ENCODE peak calls at places on chromosome 1, in eight cellular contexts. One of them, this sample, is unnamed.

GRCh38 chr1:215056584-215056983 is 26.0 kb upstream of the KCNK2 start:
- DNase-seq in T-helper 1 cell: no peak
- DNase-seq in stimulated activated CD8-positive, alpha-beta memory T cell treated with anti-CD3 and anti-CD28 coated beads, Interleukin-2, amount 100 ng/mL, for 48 hours: no peak
- DNase-seq in NCI-H774: no peak
- DNase-seq in SJSA1: no peak
- DNase-seq in HTR-8/SVneo: no peak
- DNase-seq in PC-3: peak
- DNase-seq in HS-27A: no peak
- DNase-seq in this sample: no peak

GRCh38 chr1:210681158-210681557 is 352.5 kb downstream of the HHAT start:
- DNase-seq in T-helper 1 cell: no peak
- DNase-seq in stimulated activated CD8-positive, alpha-beta memory T cell treated with anti-CD3 and anti-CD28 coated beads, Interleukin-2, amount 100 ng/mL, for 48 hours: no peak
- DNase-seq in NCI-H774: no peak
- DNase-seq in SJSA1: no peak
- DNase-seq in HTR-8/SVneo: no peak
- DNase-seq in PC-3: no peak
- DNase-seq in HS-27A: no peak
- DNase-seq in this sample: no peak

GRCh38 chr1:109104364-109105151 is 9.4 kb upstream of the ELAPOR1 start:
- DNase-seq in T-helper 1 cell: no peak
- DNase-seq in stimulated activated CD8-positive, alpha-beta memory T cell treated with anti-CD3 and anti-CD28 coated beads, Interleukin-2, amount 100 ng/mL, for 48 hours: no peak
- DNase-seq in NCI-H774: no peak
- DNase-seq in SJSA1: no peak
- DNase-seq in HTR-8/SVneo: no peak
- DNase-seq in PC-3: no peak
- DNase-seq in HS-27A: no peak
- DNase-seq in this sample: no peak

GRCh38 chr1:7539772-7540175 is 231.3 kb upstream of the VAMP3 start:
- DNase-seq in T-helper 1 cell: no peak
- DNase-seq in stimulated activated CD8-positive, alpha-beta memory T cell treated with anti-CD3 and anti-CD28 coated beads, Interleukin-2, amount 100 ng/mL, for 48 hours: peak
- DNase-seq in NCI-H774: peak
- DNase-seq in SJSA1: no peak
- DNase-seq in HTR-8/SVneo: no peak
- DNase-seq in PC-3: peak
- DNase-seq in HS-27A: no peak
- DNase-seq in this sample: peak

GRCh38 chr1:23558872-23559135 is 497 bp downstream of the ID3 start:
- DNase-seq in T-helper 1 cell: no peak
- DNase-seq in stimulated activated CD8-positive, alpha-beta memory T cell treated with anti-CD3 and anti-CD28 coated beads, Interleukin-2, amount 100 ng/mL, for 48 hours: no peak
- DNase-seq in NCI-H774: no peak
- DNase-seq in SJSA1: no peak
- DNase-seq in HTR-8/SVneo: no peak
- DNase-seq in PC-3: no peak
- DNase-seq in HS-27A: no peak
- DNase-seq in this sample: no peak

GRCh38 chr1:184974086-184974836 is at the start of gene NIBAN1:
- DNase-seq in T-helper 1 cell: peak
- DNase-seq in stimulated activated CD8-positive, alpha-beta memory T cell treated with anti-CD3 and anti-CD28 coated beads, Interleukin-2, amount 100 ng/mL, for 48 hours: peak
- DNase-seq in NCI-H774: peak
- DNase-seq in SJSA1: peak
- DNase-seq in HTR-8/SVneo: peak
- DNase-seq in PC-3: peak
- DNase-seq in HS-27A: peak
- DNase-seq in this sample: no peak

GRCh38 chr1:60745444-60745843 is 336.9 kb upstream of the NFIA start:
- DNase-seq in T-helper 1 cell: no peak
- DNase-seq in stimulated activated CD8-positive, alpha-beta memory T cell treated with anti-CD3 and anti-CD28 coated beads, Interleukin-2, amount 100 ng/mL, for 48 hours: no peak
- DNase-seq in NCI-H774: no peak
- DNase-seq in SJSA1: no peak
- DNase-seq in HTR-8/SVneo: no peak
- DNase-seq in PC-3: no peak
- DNase-seq in HS-27A: no peak
- DNase-seq in this sample: no peak

GRCh38 chr1:33586795-33587194 is 114.3 kb downstream of the ZSCAN20 start:
- DNase-seq in T-helper 1 cell: no peak
- DNase-seq in stimulated activated CD8-positive, alpha-beta memory T cell treated with anti-CD3 and anti-CD28 coated beads, Interleukin-2, amount 100 ng/mL, for 48 hours: no peak
- DNase-seq in NCI-H774: no peak
- DNase-seq in SJSA1: no peak
- DNase-seq in HTR-8/SVneo: no peak
- DNase-seq in PC-3: no peak
- DNase-seq in HS-27A: no peak
- DNase-seq in this sample: no peak

GRCh38 chr1:230864441-230864840 is 3.9 kb downstream of the C1orf198 start:
- DNase-seq in T-helper 1 cell: no peak
- DNase-seq in stimulated activated CD8-positive, alpha-beta memory T cell treated with anti-CD3 and anti-CD28 coated beads, Interleukin-2, amount 100 ng/mL, for 48 hours: no peak
- DNase-seq in NCI-H774: no peak
- DNase-seq in SJSA1: no peak
- DNase-seq in HTR-8/SVneo: no peak
- DNase-seq in PC-3: no peak
- DNase-seq in HS-27A: no peak
- DNase-seq in this sample: no peak

GRCh38 chr1:29120955-29121485 is 2.7 kb downstream of the TMEM200B start:
- DNase-seq in T-helper 1 cell: peak
- DNase-seq in stimulated activated CD8-positive, alpha-beta memory T cell treated with anti-CD3 and anti-CD28 coated beads, Interleukin-2, amount 100 ng/mL, for 48 hours: peak
- DNase-seq in NCI-H774: no peak
- DNase-seq in SJSA1: no peak
- DNase-seq in HTR-8/SVneo: no peak
- DNase-seq in PC-3: no peak
- DNase-seq in HS-27A: no peak
- DNase-seq in this sample: no peak

GRCh38 chr1:5119496-5120234 is 465.3 kb downstream of the AJAP1 start:
- DNase-seq in T-helper 1 cell: no peak
- DNase-seq in stimulated activated CD8-positive, alpha-beta memory T cell treated with anti-CD3 and anti-CD28 coated beads, Interleukin-2, amount 100 ng/mL, for 48 hours: no peak
- DNase-seq in NCI-H774: no peak
- DNase-seq in SJSA1: no peak
- DNase-seq in HTR-8/SVneo: no peak
- DNase-seq in PC-3: peak
- DNase-seq in HS-27A: no peak
- DNase-seq in this sample: no peak

GRCh38 chr1:201736707-201737320 is 92.1 kb upstream of the IPO9 start:
- DNase-seq in T-helper 1 cell: no peak
- DNase-seq in stimulated activated CD8-positive, alpha-beta memory T cell treated with anti-CD3 and anti-CD28 coated beads, Interleukin-2, amount 100 ng/mL, for 48 hours: no peak
- DNase-seq in NCI-H774: no peak
- DNase-seq in SJSA1: no peak
- DNase-seq in HTR-8/SVneo: no peak
- DNase-seq in PC-3: no peak
- DNase-seq in HS-27A: no peak
- DNase-seq in this sample: no peak

GRCh38 chr1:53367503-53368313 is 39.8 kb upstream of the LRP8 start:
- DNase-seq in T-helper 1 cell: peak
- DNase-seq in stimulated activated CD8-positive, alpha-beta memory T cell treated with anti-CD3 and anti-CD28 coated beads, Interleukin-2, amount 100 ng/mL, for 48 hours: no peak
- DNase-seq in NCI-H774: no peak
- DNase-seq in SJSA1: no peak
- DNase-seq in HTR-8/SVneo: no peak
- DNase-seq in PC-3: no peak
- DNase-seq in HS-27A: no peak
- DNase-seq in this sample: no peak

GRCh38 chr1:11594222-11594621 is 60.0 kb downstream of the FBXO2 start:
- DNase-seq in T-helper 1 cell: no peak
- DNase-seq in stimulated activated CD8-positive, alpha-beta memory T cell treated with anti-CD3 and anti-CD28 coated beads, Interleukin-2, amount 100 ng/mL, for 48 hours: no peak
- DNase-seq in NCI-H774: no peak
- DNase-seq in SJSA1: no peak
- DNase-seq in HTR-8/SVneo: peak
- DNase-seq in PC-3: no peak
- DNase-seq in HS-27A: no peak
- DNase-seq in this sample: no peak

GRCh38 chr1:215260711-215261110 is 178.2 kb downstream of the KCNK2 start:
- DNase-seq in T-helper 1 cell: no peak
- DNase-seq in stimulated activated CD8-positive, alpha-beta memory T cell treated with anti-CD3 and anti-CD28 coated beads, Interleukin-2, amount 100 ng/mL, for 48 hours: no peak
- DNase-seq in NCI-H774: no peak
- DNase-seq in SJSA1: no peak
- DNase-seq in HTR-8/SVneo: no peak
- DNase-seq in PC-3: no peak
- DNase-seq in HS-27A: no peak
- DNase-seq in this sample: no peak

GRCh38 chr1:8429549-8430105 is 111.7 kb downstream of the SLC45A1 start:
- DNase-seq in T-helper 1 cell: no peak
- DNase-seq in stimulated activated CD8-positive, alpha-beta memory T cell treated with anti-CD3 and anti-CD28 coated beads, Interleukin-2, amount 100 ng/mL, for 48 hours: no peak
- DNase-seq in NCI-H774: no peak
- DNase-seq in SJSA1: no peak
- DNase-seq in HTR-8/SVneo: no peak
- DNase-seq in PC-3: no peak
- DNase-seq in HS-27A: no peak
- DNase-seq in this sample: no peak

This sample was measured in LNCaP clone FGC.